ENCODE peak calls at places on chromosome 2, in nine cellular contexts. Q, W, A, F, P, E, H, B and J are unnamed samples.

GRCh38 chr2:198371902-198372611 is 567.7 kb downstream of the PLCL1 start:
- DNase-seq in Q (peak; percentile 19), W (no peak), A (no peak), F (no peak), P (no peak), E (no peak), H (peak; percentile 0), B (no peak), J (no peak)

GRCh38 chr2:143694335-143694734 is 565.1 kb downstream of the ARHGAP15 start:
- DNase-seq in Q (no peak), W (no peak), A (no peak), F (no peak), P (no peak), E (no peak), H (peak; percentile 5), B (no peak), J (no peak)

GRCh38 chr2:105674859-105675541 is 69.7 kb upstream of the NCK2 start:
- DNase-seq in Q (no peak), W (no peak), A (no peak), F (no peak), P (no peak), E (no peak), H (no peak), B (no peak), J (no peak)

GRCh38 chr2:30872797-30873196 is 65.6 kb upstream of the CAPN13 start:
- DNase-seq in Q (no peak), W (no peak), A (no peak), F (no peak), P (no peak), E (no peak), H (no peak), B (no peak), J (no peak)

GRCh38 chr2:191064590-191064989 is 50.6 kb upstream of the STAT1 start:
- DNase-seq in Q (no peak), W (no peak), A (no peak), F (no peak), P (no peak), E (no peak), H (no peak), B (no peak), J (no peak)

GRCh38 chr2:44974064-44974715 is 32.7 kb downstream of the SIX3 start:
- DNase-seq in Q (peak; percentile 72), W (peak; percentile 77), A (peak; percentile 37), F (no peak), P (peak; percentile 46), E (no peak), H (peak; percentile 50), B (no peak), J (no peak)

GRCh38 chr2:187482796-187483195 is 34.7 kb upstream of the CALCRL start:
- DNase-seq in Q (no peak), W (no peak), A (no peak), F (no peak), P (no peak), E (no peak), H (no peak), B (no peak), J (no peak)

GRCh38 chr2:20660506-20660905 is 6.4 kb upstream of the GDF7 start:
- DNase-seq in Q (no peak), W (no peak), A (no peak), F (peak; percentile 9), P (no peak), E (no peak), H (no peak), B (no peak), J (no peak)

GRCh38 chr2:150487537-150488429 is at the start of gene RND3:
- DNase-seq in Q (peak; percentile 99), W (peak; percentile 99), A (peak; percentile 99), F (peak; percentile 94), P (peak; percentile 92), E (peak; percentile 98), H (peak; percentile 99), B (peak; percentile 93), J (peak; percentile 94)

GRCh38 chr2:233387667-233388528 is 33.6 kb downstream of the DGKD start:
- DNase-seq in Q (peak; percentile 99), W (peak; percentile 88), A (peak; percentile 96), F (peak; percentile 86), P (no peak), E (peak; percentile 95), H (peak; percentile 98), B (peak; percentile 73), J (peak; percentile 86)

GRCh38 chr2:170375192-170375591 is 197.2 kb downstream of the MYO3B start:
- DNase-seq in Q (no peak), W (no peak), A (no peak), F (no peak), P (peak; percentile 52), E (no peak), H (no peak), B (no peak), J (no peak)

GRCh38 chr2:181072486-181072885 is 92.1 kb downstream of the UBE2E3 start:
- DNase-seq in Q (peak; percentile 43), W (no peak), A (peak; percentile 62), F (no peak), P (no peak), E (no peak), H (peak; percentile 62), B (no peak), J (no peak)

GRCh38 chr2:235238537-235238936 is 255.3 kb upstream of the AGAP1 start:
- DNase-seq in Q (peak; percentile 85), W (peak; percentile 12), A (peak; percentile 46), F (no peak), P (no peak), E (peak; percentile 69), H (peak; percentile 95), B (peak; percentile 30), J (no peak)

GRCh38 chr2:119292226-119292625 is 68.6 kb downstream of the STEAP3 start:
- DNase-seq in Q (peak; percentile 47), W (no peak), A (peak; percentile 15), F (peak; percentile 43), P (no peak), E (no peak), H (peak; percentile 27), B (no peak), J (no peak)

GRCh38 chr2:216554286-216554685 is 55.6 kb downstream of the RPL37A start:
- DNase-seq in Q (no peak), W (no peak), A (no peak), F (no peak), P (no peak), E (no peak), H (no peak), B (no peak), J (no peak)

GRCh38 chr2:240878341-240878936 is 9.8 kb downstream of the AGXT start:
- DNase-seq in Q (no peak), W (no peak), A (no peak), F (no peak), P (no peak), E (no peak), H (no peak), B (peak; percentile 7), J (peak; percentile 61)

GRCh38 chr2:18723219-18723618 is 133.8 kb upstream of the NT5C1B start:
- DNase-seq in Q (no peak), W (no peak), A (no peak), F (no peak), P (no peak), E (no peak), H (no peak), B (no peak), J (no peak)

GRCh38 chr2:108320326-108320932 is 31.7 kb downstream of the SULT1C2 start:
- DNase-seq in Q (no peak), W (no peak), A (no peak), F (no peak), P (no peak), E (no peak), H (no peak), B (no peak), J (no peak)

GRCh38 chr2:95728878-95729511 is 137.2 kb downstream of the TRIM43 start:
- DNase-seq in Q (peak; percentile 93), W (peak; percentile 89), A (peak; percentile 89), F (peak; percentile 52), P (peak; percentile 52), E (peak; percentile 63), H (peak; percentile 92), B (peak; percentile 51), J (no peak)

GRCh38 chr2:72367530-72368225 is 220.0 kb upstream of the CYP26B1 start:
- DNase-seq in Q (peak; percentile 88), W (peak; percentile 98), A (peak; percentile 90), F (peak; percentile 50), P (peak; percentile 83), E (peak; percentile 61), H (peak; percentile 97), B (peak; percentile 83), J (peak; percentile 66)

GRCh38 chr2:190123956-190124355 is 61.4 kb upstream of the MSTN start:
- DNase-seq in Q (no peak), W (no peak), A (peak; percentile 83), F (no peak), P (no peak), E (no peak), H (peak; percentile 35), B (no peak), J (no peak)

GRCh38 chr2:205682239-205683021 is at the start of gene NRP2:
- DNase-seq in Q (peak; percentile 88), W (peak; percentile 86), A (peak; percentile 89), F (peak; percentile 86), P (peak; percentile 64), E (peak; percentile 81), H (peak; percentile 91), B (peak; percentile 41), J (peak; percentile 91)
- H3K27ac ChIP-seq in Q (peak within 1 kb of the TSS; percentile 76), W (peak within 1 kb of the TSS; percentile 93), A (peak within 1 kb of the TSS; percentile 78), F (peak within 1 kb of the TSS; percentile 86), P (peak within 1 kb of the TSS; percentile 72), E (peak within 1 kb of the TSS; percentile 66), H (peak within 1 kb of the TSS; percentile 58), B (peak within 1 kb of the TSS; percentile 65), J (peak within 1 kb of the TSS; percentile 81)

GRCh38 chr2:169301596-169302330 is 60.6 kb downstream of the LRP2 start:
- DNase-seq in Q (no peak), W (no peak), A (no peak), F (no peak), P (no peak), E (no peak), H (no peak), B (no peak), J (no peak)
- H3K27ac ChIP-seq in Q (no peak overlapping the region), W (no peak overlapping the region), A (no peak overlapping the region), F (no peak overlapping the region), P (no peak overlapping the region), E (no peak overlapping the region), H (no peak overlapping the region), B (no peak overlapping the region), J (no peak overlapping the region)

GRCh38 chr2:173092844-173093402 is 17.3 kb downstream of the MAP3K20 start:
- DNase-seq in Q (no peak), W (no peak), A (no peak), F (no peak), P (no peak), E (no peak), H (no peak), B (no peak), J (no peak)
- H3K27ac ChIP-seq in Q (no peak overlapping the region), W (no peak overlapping the region), A (no peak overlapping the region), F (no peak overlapping the region), P (no peak overlapping the region), E (peak overlapping the region; percentile 22), H (no peak overlapping the region), B (peak overlapping the region; percentile 88), J (no peak overlapping the region)

GRCh38 chr2:56715670-56716069 is 531.9 kb downstream of the CCDC85A start:
- DNase-seq in Q (no peak), W (no peak), A (no peak), F (no peak), P (no peak), E (no peak), H (no peak), B (no peak), J (no peak)
- H3K27ac ChIP-seq in Q (no peak overlapping the region), W (no peak overlapping the region), A (no peak overlapping the region), F (no peak overlapping the region), P (no peak overlapping the region), E (no peak overlapping the region), H (no peak overlapping the region), B (peak overlapping the region; percentile 26), J (no peak overlapping the region)